ENCODE peak calls at places on chromosomes 12 and 14, in eight cellular contexts. One of them, this sample, is unnamed.

GRCh38 chr12:122830517-122831214 is 4.6 kb upstream of the HIP1R start:
- DNase-seq in left ventricle myocardium inferior: no peak
- DNase-seq in effector memory CD4-positive, alpha-beta T cell: no peak
- DNase-seq in tibial nerve: no peak
- DNase-seq in SJSA1: peak
- DNase-seq in ovary: no peak
- DNase-seq in sigmoid colon: peak
- DNase-seq in lower lobe of right lung: no peak
- DNase-seq in this sample: no peak

GRCh38 chr12:37666069-37666781 is 650.3 kb upstream of the ALG10B start:
- DNase-seq in left ventricle myocardium inferior: no peak
- DNase-seq in effector memory CD4-positive, alpha-beta T cell: no peak
- DNase-seq in tibial nerve: no peak
- DNase-seq in SJSA1: no peak
- DNase-seq in ovary: no peak
- DNase-seq in sigmoid colon: no peak
- DNase-seq in lower lobe of right lung: no peak
- DNase-seq in this sample: no peak

GRCh38 chr14:73789996-73790581 is 61.5 kb upstream of the PTGR2 start:
- DNase-seq in left ventricle myocardium inferior: peak
- DNase-seq in effector memory CD4-positive, alpha-beta T cell: no peak
- DNase-seq in tibial nerve: peak
- DNase-seq in SJSA1: peak
- DNase-seq in ovary: peak
- DNase-seq in sigmoid colon: peak
- DNase-seq in lower lobe of right lung: no peak
- DNase-seq in this sample: peak

GRCh38 chr12:49018282-49019119 is at the start of gene PRKAG1:
- DNase-seq in left ventricle myocardium inferior: peak
- DNase-seq in effector memory CD4-positive, alpha-beta T cell: peak
- DNase-seq in tibial nerve: peak
- DNase-seq in SJSA1: peak
- DNase-seq in ovary: peak
- DNase-seq in sigmoid colon: peak
- DNase-seq in lower lobe of right lung: peak
- DNase-seq in this sample: peak

GRCh38 chr12:27814851-27815591 is 35.0 kb upstream of the MANSC4 start:
- DNase-seq in left ventricle myocardium inferior: no peak
- DNase-seq in effector memory CD4-positive, alpha-beta T cell: no peak
- DNase-seq in tibial nerve: no peak
- DNase-seq in SJSA1: no peak
- DNase-seq in ovary: no peak
- DNase-seq in sigmoid colon: no peak
- DNase-seq in lower lobe of right lung: no peak
- DNase-seq in this sample: no peak

GRCh38 chr12:11171953-11172675 is 1.1 kb downstream of the SMIM10L1 start:
- DNase-seq in left ventricle myocardium inferior: no peak
- DNase-seq in effector memory CD4-positive, alpha-beta T cell: no peak
- DNase-seq in tibial nerve: no peak
- DNase-seq in SJSA1: no peak
- DNase-seq in ovary: no peak
- DNase-seq in sigmoid colon: no peak
- DNase-seq in lower lobe of right lung: no peak
- DNase-seq in this sample: no peak

GRCh38 chr12:123433615-123434014 is 2.9 kb downstream of the RILPL2 start:
- DNase-seq in left ventricle myocardium inferior: no peak
- DNase-seq in effector memory CD4-positive, alpha-beta T cell: no peak
- DNase-seq in tibial nerve: no peak
- DNase-seq in SJSA1: no peak
- DNase-seq in ovary: no peak
- DNase-seq in sigmoid colon: no peak
- DNase-seq in lower lobe of right lung: no peak
- DNase-seq in this sample: no peak

GRCh38 chr12:66823857-66824570 is 145.1 kb upstream of the GRIP1 start:
- DNase-seq in left ventricle myocardium inferior: no peak
- DNase-seq in effector memory CD4-positive, alpha-beta T cell: no peak
- DNase-seq in tibial nerve: no peak
- DNase-seq in SJSA1: no peak
- DNase-seq in ovary: no peak
- DNase-seq in sigmoid colon: no peak
- DNase-seq in lower lobe of right lung: no peak
- DNase-seq in this sample: no peak

GRCh38 chr12:110846615-110847566 is at the start of gene CCDC63:
- DNase-seq in left ventricle myocardium inferior: peak
- DNase-seq in effector memory CD4-positive, alpha-beta T cell: no peak
- DNase-seq in tibial nerve: peak
- DNase-seq in SJSA1: peak
- DNase-seq in ovary: peak
- DNase-seq in sigmoid colon: peak
- DNase-seq in lower lobe of right lung: peak
- DNase-seq in this sample: no peak

GRCh38 chr12:124687695-124688301 is 120.4 kb upstream of the NCOR2 start:
- DNase-seq in left ventricle myocardium inferior: peak
- DNase-seq in effector memory CD4-positive, alpha-beta T cell: no peak
- DNase-seq in tibial nerve: no peak
- DNase-seq in SJSA1: no peak
- DNase-seq in ovary: no peak
- DNase-seq in sigmoid colon: no peak
- DNase-seq in lower lobe of right lung: no peak
- DNase-seq in this sample: peak

GRCh38 chr14:69284170-69284569 is 24.2 kb downstream of the GALNT16 start:
- DNase-seq in left ventricle myocardium inferior: peak
- DNase-seq in effector memory CD4-positive, alpha-beta T cell: no peak
- DNase-seq in tibial nerve: no peak
- DNase-seq in SJSA1: no peak
- DNase-seq in ovary: no peak
- DNase-seq in sigmoid colon: no peak
- DNase-seq in lower lobe of right lung: no peak
- DNase-seq in this sample: no peak

GRCh38 chr12:9699898-9700605 is 30.5 kb downstream of the CLEC2D start:
- DNase-seq in left ventricle myocardium inferior: no peak
- DNase-seq in effector memory CD4-positive, alpha-beta T cell: no peak
- DNase-seq in tibial nerve: no peak
- DNase-seq in SJSA1: no peak
- DNase-seq in ovary: no peak
- DNase-seq in sigmoid colon: no peak
- DNase-seq in lower lobe of right lung: no peak
- DNase-seq in this sample: no peak

GRCh38 chr12:110575326-110575725 is 7.8 kb downstream of the PPTC7 start:
- DNase-seq in left ventricle myocardium inferior: no peak
- DNase-seq in effector memory CD4-positive, alpha-beta T cell: no peak
- DNase-seq in tibial nerve: no peak
- DNase-seq in SJSA1: no peak
- DNase-seq in ovary: no peak
- DNase-seq in sigmoid colon: no peak
- DNase-seq in lower lobe of right lung: no peak
- DNase-seq in this sample: no peak

GRCh38 chr12:3342051-3342450 is 149.0 kb upstream of the PRMT8 start:
- DNase-seq in left ventricle myocardium inferior: peak
- DNase-seq in effector memory CD4-positive, alpha-beta T cell: no peak
- DNase-seq in tibial nerve: no peak
- DNase-seq in SJSA1: no peak
- DNase-seq in ovary: peak
- DNase-seq in sigmoid colon: no peak
- DNase-seq in lower lobe of right lung: no peak
- DNase-seq in this sample: peak

GRCh38 chr14:91246051-91246852 is 1.7 kb upstream of the GPR68 start:
- DNase-seq in left ventricle myocardium inferior: no peak
- DNase-seq in effector memory CD4-positive, alpha-beta T cell: peak
- DNase-seq in tibial nerve: no peak
- DNase-seq in SJSA1: no peak
- DNase-seq in ovary: no peak
- DNase-seq in sigmoid colon: no peak
- DNase-seq in lower lobe of right lung: peak
- DNase-seq in this sample: no peak

GRCh38 chr14:45679852-45680251 is 426.9 kb upstream of the MIS18BP1 start:
- DNase-seq in left ventricle myocardium inferior: no peak
- DNase-seq in effector memory CD4-positive, alpha-beta T cell: no peak
- DNase-seq in tibial nerve: no peak
- DNase-seq in SJSA1: peak
- DNase-seq in ovary: no peak
- DNase-seq in sigmoid colon: no peak
- DNase-seq in lower lobe of right lung: no peak
- DNase-seq in this sample: no peak

GRCh38 chr14:90678846-90679362 is 137.3 kb downstream of the TTC7B start:
- DNase-seq in left ventricle myocardium inferior: no peak
- DNase-seq in effector memory CD4-positive, alpha-beta T cell: no peak
- DNase-seq in tibial nerve: no peak
- DNase-seq in SJSA1: no peak
- DNase-seq in ovary: no peak
- DNase-seq in sigmoid colon: no peak
- DNase-seq in lower lobe of right lung: no peak
- DNase-seq in this sample: no peak

GRCh38 chr14:94532462-94532861 is 23.2 kb upstream of the SERPINA12 start:
- DNase-seq in left ventricle myocardium inferior: no peak
- DNase-seq in effector memory CD4-positive, alpha-beta T cell: no peak
- DNase-seq in tibial nerve: no peak
- DNase-seq in SJSA1: peak
- DNase-seq in ovary: no peak
- DNase-seq in sigmoid colon: no peak
- DNase-seq in lower lobe of right lung: no peak
- DNase-seq in this sample: no peak

GRCh38 chr12:30219047-30219446 is 435.3 kb upstream of the TMTC1 start:
- DNase-seq in left ventricle myocardium inferior: no peak
- DNase-seq in effector memory CD4-positive, alpha-beta T cell: no peak
- DNase-seq in tibial nerve: no peak
- DNase-seq in SJSA1: no peak
- DNase-seq in ovary: no peak
- DNase-seq in sigmoid colon: no peak
- DNase-seq in lower lobe of right lung: no peak
- DNase-seq in this sample: no peak

GRCh38 chr12:38664661-38665269 is 240.6 kb downstream of the CPNE8 start:
- DNase-seq in left ventricle myocardium inferior: no peak
- DNase-seq in effector memory CD4-positive, alpha-beta T cell: no peak
- DNase-seq in tibial nerve: no peak
- DNase-seq in SJSA1: no peak
- DNase-seq in ovary: no peak
- DNase-seq in sigmoid colon: no peak
- DNase-seq in lower lobe of right lung: no peak
- DNase-seq in this sample: no peak

GRCh38 chr14:89473979-89474378 is 56.9 kb upstream of the FOXN3 start:
- DNase-seq in left ventricle myocardium inferior: no peak
- DNase-seq in effector memory CD4-positive, alpha-beta T cell: no peak
- DNase-seq in tibial nerve: no peak
- DNase-seq in SJSA1: no peak
- DNase-seq in ovary: no peak
- DNase-seq in sigmoid colon: no peak
- DNase-seq in lower lobe of right lung: no peak
- DNase-seq in this sample: no peak

GRCh38 chr12:93777249-93777648 is 100.1 kb downstream of the CRADD start:
- DNase-seq in left ventricle myocardium inferior: no peak
- DNase-seq in effector memory CD4-positive, alpha-beta T cell: no peak
- DNase-seq in tibial nerve: no peak
- DNase-seq in SJSA1: peak
- DNase-seq in ovary: peak
- DNase-seq in sigmoid colon: no peak
- DNase-seq in lower lobe of right lung: no peak
- DNase-seq in this sample: no peak
- H3K27ac ChIP-seq in left ventricle myocardium inferior: peak
- H3K27ac ChIP-seq in effector memory CD4-positive, alpha-beta T cell: no peak
- H3K27ac ChIP-seq in tibial nerve: peak
- H3K27ac ChIP-seq in SJSA1: peak
- H3K27ac ChIP-seq in ovary: peak
- H3K27ac ChIP-seq in sigmoid colon: peak
- H3K27ac ChIP-seq in lower lobe of right lung: peak
- H3K27ac ChIP-seq in this sample: peak

GRCh38 chr12:42234970-42235369 is 3.1 kb downstream of the YAF2 start:
- DNase-seq in left ventricle myocardium inferior: no peak
- DNase-seq in effector memory CD4-positive, alpha-beta T cell: no peak
- DNase-seq in tibial nerve: no peak
- DNase-seq in SJSA1: no peak
- DNase-seq in ovary: peak
- DNase-seq in sigmoid colon: no peak
- DNase-seq in lower lobe of right lung: no peak
- DNase-seq in this sample: no peak

GRCh38 chr12:42235426-42235825 is 2.6 kb downstream of the YAF2 start:
- DNase-seq in left ventricle myocardium inferior: no peak
- DNase-seq in effector memory CD4-positive, alpha-beta T cell: no peak
- DNase-seq in tibial nerve: no peak
- DNase-seq in SJSA1: no peak
- DNase-seq in ovary: peak
- DNase-seq in sigmoid colon: no peak
- DNase-seq in lower lobe of right lung: no peak
- DNase-seq in this sample: no peak

GRCh38 chr12:42237853-42238239 is 202 bp downstream of the YAF2 start:
- DNase-seq in left ventricle myocardium inferior: no peak
- DNase-seq in effector memory CD4-positive, alpha-beta T cell: no peak
- DNase-seq in tibial nerve: no peak
- DNase-seq in SJSA1: no peak
- DNase-seq in ovary: no peak
- DNase-seq in sigmoid colon: no peak
- DNase-seq in lower lobe of right lung: peak
- DNase-seq in this sample: no peak

GRCh38 chr12:42237052-42237852 is 796 bp downstream of the YAF2 start:
- DNase-seq in left ventricle myocardium inferior: peak
- DNase-seq in effector memory CD4-positive, alpha-beta T cell: peak
- DNase-seq in tibial nerve: peak
- DNase-seq in SJSA1: peak
- DNase-seq in ovary: peak
- DNase-seq in sigmoid colon: peak
- DNase-seq in lower lobe of right lung: peak
- DNase-seq in this sample: peak

GRCh38 chr12:42236017-42236416 is 2.0 kb downstream of the YAF2 start:
- DNase-seq in left ventricle myocardium inferior: no peak
- DNase-seq in effector memory CD4-positive, alpha-beta T cell: no peak
- DNase-seq in tibial nerve: no peak
- DNase-seq in SJSA1: no peak
- DNase-seq in ovary: no peak
- DNase-seq in sigmoid colon: no peak
- DNase-seq in lower lobe of right lung: no peak
- DNase-seq in this sample: no peak
- H3K27ac ChIP-seq in left ventricle myocardium inferior: peak
- H3K27ac ChIP-seq in effector memory CD4-positive, alpha-beta T cell: no peak
- H3K27ac ChIP-seq in tibial nerve: peak
- H3K27ac ChIP-seq in SJSA1: no peak
- H3K27ac ChIP-seq in ovary: peak
- H3K27ac ChIP-seq in sigmoid colon: peak
- H3K27ac ChIP-seq in lower lobe of right lung: peak
- H3K27ac ChIP-seq in this sample: peak

DNA sequence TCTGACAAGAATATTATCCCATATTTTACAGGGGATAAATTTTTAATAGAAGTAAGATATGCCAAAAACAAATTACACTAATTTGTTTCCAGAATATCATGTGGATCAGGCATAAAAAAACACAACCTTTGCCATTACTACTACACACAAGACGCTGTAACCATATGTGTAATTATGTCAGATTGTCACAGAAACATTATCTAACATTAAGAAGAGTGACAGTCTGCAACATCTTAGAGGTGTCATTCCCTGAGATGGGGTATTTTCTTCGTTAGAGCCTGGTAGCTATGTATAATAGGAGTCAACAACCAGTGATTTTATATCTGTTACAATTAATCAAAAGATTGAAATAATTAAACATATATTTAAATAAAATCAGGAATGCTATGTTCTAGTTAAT is 518.9 kb downstream of the RERGL start:
- DNase-seq in left ventricle myocardium inferior: no peak
- DNase-seq in effector memory CD4-positive, alpha-beta T cell: no peak
- DNase-seq in tibial nerve: no peak
- DNase-seq in SJSA1: no peak
- DNase-seq in ovary: no peak
- DNase-seq in sigmoid colon: no peak
- DNase-seq in lower lobe of right lung: no peak
- DNase-seq in this sample: no peak
- H3K27ac ChIP-seq in left ventricle myocardium inferior: no peak
- H3K27ac ChIP-seq in effector memory CD4-positive, alpha-beta T cell: no peak
- H3K27ac ChIP-seq in tibial nerve: no peak
- H3K27ac ChIP-seq in SJSA1: no peak
- H3K27ac ChIP-seq in ovary: no peak
- H3K27ac ChIP-seq in sigmoid colon: no peak
- H3K27ac ChIP-seq in lower lobe of right lung: no peak
- H3K27ac ChIP-seq in this sample: no peak

GRCh38 chr14:57479197-57479596 is 14.5 kb downstream of the CCDC198 start:
- DNase-seq in left ventricle myocardium inferior: no peak
- DNase-seq in effector memory CD4-positive, alpha-beta T cell: no peak
- DNase-seq in tibial nerve: no peak
- DNase-seq in SJSA1: no peak
- DNase-seq in ovary: no peak
- DNase-seq in sigmoid colon: no peak
- DNase-seq in lower lobe of right lung: no peak
- DNase-seq in this sample: no peak
- H3K27ac ChIP-seq in left ventricle myocardium inferior: no peak
- H3K27ac ChIP-seq in effector memory CD4-positive, alpha-beta T cell: no peak
- H3K27ac ChIP-seq in tibial nerve: no peak
- H3K27ac ChIP-seq in SJSA1: no peak
- H3K27ac ChIP-seq in ovary: no peak
- H3K27ac ChIP-seq in sigmoid colon: no peak
- H3K27ac ChIP-seq in lower lobe of right lung: no peak
- H3K27ac ChIP-seq in this sample: no peak